ENCODE peak calls at places on chromosomes 1 and 21, in ten cellular contexts. S is Calu3, B is AG04450, F is D721Med, K is psoas muscle, O is glutamatergic neuron, H is mesothelial cell of epicardium, P is H9, C is lung, D is stomach. N is an unnamed sample.

GRCh38 chr1:23787701-23788100 is 3.2 kb upstream of the LYPLA2 start:
- DNase-seq in S (no peak), B (no peak), F (no peak), K (no peak), O (no peak), H (no peak), P (no peak), C (no peak), D (no peak), N (no peak)

GRCh38 chr1:208240698-208241355 is 3.4 kb downstream of the PLXNA2 start:
- DNase-seq in S (no peak), B (no peak), F (no peak), K (no peak), O (no peak), H (no peak), P (no peak), C (no peak), D (no peak), N (no peak)

GRCh38 chr1:218557731-218558130 is 212.6 kb downstream of the TGFB2 start:
- DNase-seq in S (peak; percentile 86), B (no peak), F (no peak), K (no peak), O (peak; percentile 33), H (peak; percentile 63), P (peak; percentile 29), C (no peak), D (no peak), N (no peak)

GRCh38 chr1:3219005-3219724 is 150.2 kb downstream of the PRDM16 start:
- DNase-seq in S (peak; percentile 27), B (no peak), F (no peak), K (peak; percentile 67), O (no peak), H (no peak), P (no peak), C (peak; percentile 73), D (peak; percentile 91), N (no peak)

GRCh38 chr1:170048515-170048914 is 26.0 kb downstream of the KIFAP3 start:
- DNase-seq in S (no peak), B (no peak), F (no peak), K (no peak), O (no peak), H (no peak), P (no peak), C (no peak), D (no peak), N (no peak)

GRCh38 chr1:156703741-156704140 is 1.6 kb downstream of the CRABP2 start:
- DNase-seq in S (no peak), B (no peak), F (peak; percentile 84), K (no peak), O (no peak), H (no peak), P (no peak), C (no peak), D (no peak), N (no peak)

GRCh38 chr1:185483647-185484450 is 166.8 kb upstream of the IVNS1ABP start:
- DNase-seq in S (no peak), B (peak; percentile 51), F (no peak), K (no peak), O (no peak), H (no peak), P (no peak), C (no peak), D (no peak), N (no peak)

GRCh38 chr1:207565546-207566468 is 69.8 kb downstream of the CR1 start:
- DNase-seq in S (peak; percentile 39), B (no peak), F (no peak), K (no peak), O (peak; percentile 29), H (no peak), P (peak; percentile 37), C (no peak), D (no peak), N (no peak)

GRCh38 chr1:211791979-211792378 is 38.6 kb downstream of the LPGAT1 start:
- DNase-seq in S (no peak), B (no peak), F (no peak), K (no peak), O (no peak), H (no peak), P (no peak), C (no peak), D (no peak), N (no peak)

DNA sequence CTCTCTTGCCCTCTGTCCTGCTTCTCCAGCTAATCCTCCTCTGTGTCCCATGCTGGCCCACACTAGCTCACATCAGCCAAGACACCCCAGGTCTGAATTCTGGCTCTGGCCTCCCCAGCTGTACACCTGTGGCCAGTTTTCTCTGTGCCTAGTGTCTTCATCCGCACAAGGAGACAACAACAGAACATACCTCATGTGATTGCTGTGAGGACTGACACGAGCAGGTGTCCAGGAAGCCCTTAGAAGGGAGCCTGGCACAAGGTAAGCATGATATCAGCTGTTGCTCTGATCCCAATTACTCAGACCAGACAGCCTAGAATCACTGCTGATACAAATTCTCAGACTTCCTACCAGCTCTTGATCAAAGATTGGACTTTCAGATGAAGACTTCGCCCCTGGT is 71.2 kb upstream of the GJB5 start:
- DNase-seq in S (no peak), B (no peak), F (no peak), K (no peak), O (no peak), H (no peak), P (no peak), C (no peak), D (no peak), N (no peak)
- TF ChIP-seq CTCF in S (no peak), B (no peak), F (no peak), K (no peak), O (no peak), H (no peak), P (no peak), C (no peak), D (no peak), N (no peak)

DNA sequence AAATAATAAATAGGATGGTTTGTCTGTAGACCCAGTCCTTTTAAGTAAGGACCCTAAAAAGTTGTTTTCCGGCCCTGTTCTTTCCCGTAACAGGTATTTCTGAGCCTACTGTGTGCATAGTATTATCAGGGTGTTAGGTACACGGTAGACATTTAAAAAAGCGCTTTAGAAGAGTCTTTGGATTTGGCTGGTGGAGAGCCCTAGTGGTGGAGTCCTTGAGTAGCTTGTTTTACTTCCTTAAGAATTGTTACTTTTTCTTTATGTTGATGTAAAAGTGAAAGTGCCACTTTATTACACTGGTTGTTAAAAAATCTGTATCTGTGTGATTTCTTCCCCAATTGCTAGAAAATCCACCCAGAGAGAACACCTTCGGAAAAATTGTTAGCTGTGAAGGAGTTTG is 36.8 kb downstream of the SMYD2 start:
- DNase-seq in S (no peak), B (no peak), F (no peak), K (no peak), O (no peak), H (no peak), P (no peak), C (no peak), D (no peak), N (no peak)
- TF ChIP-seq CTCF in S (no peak), B (peak; percentile 21), F (no peak), K (no peak), O (no peak), H (no peak), P (peak; percentile 55), C (no peak), D (no peak), N (no peak)

DNA sequence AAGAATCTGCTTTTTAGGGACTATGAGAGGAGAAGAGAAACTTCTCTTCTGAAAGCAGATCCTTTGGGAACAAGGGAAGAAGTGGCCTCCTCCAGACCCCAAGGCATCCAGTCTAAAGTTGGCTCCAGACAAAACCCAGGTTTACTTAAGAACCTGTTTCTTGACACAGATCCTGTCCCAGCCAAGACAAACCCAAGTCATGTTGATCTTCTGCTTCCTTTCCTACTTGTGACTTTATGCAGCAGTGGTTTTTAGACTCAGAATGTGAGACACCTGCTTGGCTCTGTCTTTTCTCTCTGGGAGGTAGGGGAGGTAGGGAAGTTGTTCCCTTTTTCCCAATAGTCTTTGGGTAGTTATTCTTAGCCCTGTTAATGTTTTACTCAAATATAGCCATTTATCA is 38.3 kb downstream of the ELAPOR1 start:
- DNase-seq in S (peak; percentile 6), B (no peak), F (no peak), K (no peak), O (no peak), H (no peak), P (no peak), C (no peak), D (peak; percentile 41), N (no peak)
- TF ChIP-seq CTCF in S (no peak), B (no peak), F (no peak), K (no peak), O (no peak), H (no peak), P (no peak), C (no peak), D (no peak), N (no peak)

DNA sequence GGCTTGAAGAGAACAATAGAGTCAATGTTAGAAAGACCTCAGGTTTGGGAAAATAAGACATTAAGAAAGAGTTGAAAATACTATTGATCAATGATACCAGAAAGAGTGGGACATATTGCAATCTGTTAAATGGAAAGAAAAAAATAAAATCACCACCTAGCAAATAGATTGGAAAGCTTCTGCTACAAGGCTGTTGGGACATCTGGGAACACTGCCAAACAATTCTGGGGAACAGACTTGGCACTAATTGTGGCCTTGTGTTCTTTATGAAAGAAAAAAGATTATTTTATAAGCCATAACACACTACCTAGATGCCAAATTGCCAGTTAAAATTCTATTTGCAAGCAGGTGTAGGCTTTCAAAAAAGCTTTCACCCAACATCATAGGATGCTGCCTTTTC is 137.8 kb downstream of the TSEN15 start:
- DNase-seq in S (no peak), B (no peak), F (no peak), K (no peak), O (no peak), H (no peak), P (no peak), C (no peak), D (no peak), N (no peak)
- TF ChIP-seq CTCF in S (no peak), B (no peak), F (no peak), K (no peak), O (no peak), H (no peak), P (no peak), C (no peak), D (no peak), N (no peak)

DNA sequence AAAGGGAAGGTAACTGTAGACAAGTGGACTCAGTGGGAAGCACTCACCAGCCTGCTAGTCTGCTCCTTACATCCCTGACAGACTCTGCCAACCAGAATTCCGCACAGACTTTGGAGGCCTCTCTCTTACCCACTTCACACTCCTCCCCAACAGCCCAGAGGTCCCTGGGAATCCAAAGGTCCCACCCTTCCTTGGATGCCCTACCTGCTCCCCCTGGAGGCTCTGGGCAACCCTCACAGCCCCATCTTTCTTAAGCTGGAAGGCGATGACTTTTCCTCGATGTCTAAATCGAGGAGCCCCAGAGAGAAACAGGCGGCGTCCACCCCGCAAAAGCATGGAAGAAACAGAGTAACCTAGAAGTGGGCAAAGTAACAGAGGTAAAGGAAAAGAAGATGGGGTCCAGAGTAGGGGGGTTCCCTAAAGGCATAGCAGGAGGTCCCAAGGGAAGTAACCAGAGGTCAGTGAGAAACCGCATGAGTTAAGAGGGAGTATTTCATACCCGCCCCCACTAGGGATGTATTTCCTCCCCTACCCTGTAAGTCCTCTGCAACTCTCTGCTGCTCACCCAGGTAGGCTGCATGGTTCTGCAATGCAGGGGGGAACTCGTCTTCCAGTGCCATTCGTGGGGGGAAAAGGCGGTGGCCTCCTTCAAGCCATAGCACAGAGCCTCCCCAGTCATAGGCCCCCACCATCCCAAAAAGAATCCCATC is 8.4 kb downstream of the ITGA10 start:
- DNase-seq in S (no peak), B (no peak), F (no peak), K (no peak), O (no peak), H (no peak), P (no peak), C (no peak), D (no peak), N (no peak)
- TF ChIP-seq CTCF in S (no peak), B (no peak), F (peak; percentile 3), K (no peak), O (no peak), H (no peak), P (peak; percentile 49), C (no peak), D (no peak), N (no peak)

GRCh38 chr21:46634966-46635323 is 529 bp upstream of the PRMT2 start:
- DNase-seq in S (peak; percentile 39), B (peak; percentile 70), F (no peak), K (no peak), O (no peak), H (no peak), P (no peak), C (peak; percentile 74), D (peak; percentile 40), N (no peak)
- TF ChIP-seq CTCF in S (no peak), B (peak; percentile 22), F (peak; percentile 24), K (peak; percentile 20), O (no peak), H (peak; percentile 12), P (peak; percentile 27), C (no peak), D (no peak), N (no peak)